ENCODE peak calls at places on chromosome 11, in five cellular contexts. W, G, D, M and T are unnamed samples.

GRCh38 chr11:118321386-118322082 is 17.0 kb downstream of the CD3E start:
- DNase-seq in G (no peak), W (peak; percentile 9), D (no peak), M (no peak), T (no peak)

GRCh38 chr11:116946414-116946813 is 109.0 kb upstream of the APOA1 start:
- DNase-seq in M (no peak), G (no peak), D (no peak), W (no peak), T (no peak)

GRCh38 chr11:25435197-25435596 is 896.7 kb upstream of the ANO3 start:
- DNase-seq in W (no peak), D (no peak), M (no peak), G (no peak), T (no peak)

GRCh38 chr11:35033011-35033410 is 106.0 kb upstream of the CD44 start:
- DNase-seq in G (no peak), W (no peak), M (no peak), D (no peak), T (no peak)

GRCh38 chr11:6596237-6596877 is 7.1 kb downstream of the RRP8 start:
- DNase-seq in G (no peak), M (no peak), D (no peak), W (no peak), T (no peak)

GRCh38 chr11:42034821-42035220 is 575.4 kb upstream of the LRRC4C start:
- DNase-seq in M (no peak), G (no peak), D (no peak), W (no peak), T (no peak)

GRCh38 chr11:1928038-1928890 is 8.8 kb downstream of the TNNT3 start:
- DNase-seq in D (no peak), W (no peak), M (no peak), G (no peak), T (no peak)

GRCh38 chr11:113189909-113190667 is 124.3 kb upstream of the TTC12 start:
- DNase-seq in M (peak; percentile 99), D (peak; percentile 77), W (no peak), G (peak; percentile 45), T (no peak)

GRCh38 chr11:108115495-108116140 is 5.7 kb upstream of the ACAT1 start:
- DNase-seq in W (no peak), M (peak; percentile 85), G (peak; percentile 93), D (peak; percentile 86), T (no peak)

GRCh38 chr11:118434123-118434552 is 2.2 kb upstream of the KMT2A start:
- DNase-seq in G (no peak), M (no peak), D (no peak), W (no peak), T (no peak)

GRCh38 chr11:76436020-76436419 is 8.8 kb upstream of the EMSY start:
- DNase-seq in D (no peak), G (no peak), W (no peak), M (no peak), T (no peak)

GRCh38 chr11:44014968-44015623 is 32.7 kb upstream of the ACCSL start:
- DNase-seq in W (no peak), G (no peak), D (no peak), M (peak; percentile 33), T (no peak)

GRCh38 chr11:15208570-15209222 is 94.0 kb downstream of the INSC start:
- DNase-seq in M (peak; percentile 42), G (peak; percentile 71), D (peak; percentile 23), W (peak; percentile 73), T (peak; percentile 43)

GRCh38 chr11:102522332-102523207 is 8.0 kb downstream of the MMP7 start:
- DNase-seq in D (no peak), W (no peak), G (no peak), M (no peak), T (no peak)